ENCODE peak calls at places on chromosome 21, in four cellular contexts. One of them, this sample, is unnamed. For H3K4me1, the result is how much of the 10 kb centered on the place peaks cover.

GRCh38 chr21:42568377-42568776 is 54.7 kb downstream of the SLC37A1 start:
- DNase-seq in body of pancreas: peak
- DNase-seq in heart right ventricle: no peak
- DNase-seq in right cardiac atrium: peak
- DNase-seq in this sample: no peak

GRCh38 chr21:45256021-45256911 is 31.4 kb downstream of the POFUT2 start:
- DNase-seq in heart right ventricle: no peak
- DNase-seq in body of pancreas: no peak
- DNase-seq in right cardiac atrium: peak
- DNase-seq in this sample: no peak

GRCh38 chr21:37233551-37234146 is 33.5 kb downstream of the VPS26C start:
- DNase-seq in body of pancreas: peak
- DNase-seq in heart right ventricle: no peak
- DNase-seq in right cardiac atrium: no peak
- DNase-seq in this sample: no peak

GRCh38 chr21:26389971-26390641 is 183.0 kb downstream of the CYYR1 start:
- DNase-seq in right cardiac atrium: no peak
- DNase-seq in body of pancreas: no peak
- DNase-seq in heart right ventricle: no peak
- DNase-seq in this sample: no peak

GRCh38 chr21:29114765-29115164 is 15.7 kb upstream of the MAP3K7CL start:
- DNase-seq in heart right ventricle: no peak
- DNase-seq in right cardiac atrium: no peak
- DNase-seq in body of pancreas: no peak
- DNase-seq in this sample: no peak

GRCh38 chr21:28419110-28419509 is 573.6 kb downstream of the LTN1 start:
- DNase-seq in heart right ventricle: no peak
- DNase-seq in body of pancreas: no peak
- DNase-seq in right cardiac atrium: no peak
- DNase-seq in this sample: no peak

GRCh38 chr21:26365849-26366248 is 195.3 kb upstream of the APP start:
- DNase-seq in body of pancreas: no peak
- DNase-seq in right cardiac atrium: no peak
- DNase-seq in heart right ventricle: no peak
- DNase-seq in this sample: no peak

GRCh38 chr21:45364464-45365185 is 40.3 kb upstream of the COL18A1 start:
- DNase-seq in body of pancreas: peak
- DNase-seq in heart right ventricle: peak
- DNase-seq in right cardiac atrium: peak
- DNase-seq in this sample: no peak

GRCh38 chr21:29610960-29611359 is 312.2 kb downstream of the BACH1 start:
- DNase-seq in heart right ventricle: no peak
- DNase-seq in right cardiac atrium: no peak
- DNase-seq in body of pancreas: no peak
- DNase-seq in this sample: no peak

GRCh38 chr21:38355992-38356781 is 99.4 kb downstream of the KCNJ15 start:
- DNase-seq in right cardiac atrium: peak
- DNase-seq in body of pancreas: peak
- DNase-seq in heart right ventricle: peak
- DNase-seq in this sample: peak

GRCh38 chr21:43277481-43278351 is 108.9 kb downstream of the CRYAA start:
- DNase-seq in heart right ventricle: peak
- DNase-seq in right cardiac atrium: peak
- DNase-seq in body of pancreas: no peak
- DNase-seq in this sample: no peak

GRCh38 chr21:42585881-42586280 is 67.5 kb upstream of the PDE9A start:
- DNase-seq in heart right ventricle: no peak
- DNase-seq in right cardiac atrium: no peak
- DNase-seq in body of pancreas: no peak
- DNase-seq in this sample: no peak

GRCh38 chr21:15552914-15553491 is 176.8 kb upstream of the USP25 start:
- DNase-seq in heart right ventricle: no peak
- DNase-seq in body of pancreas: no peak
- DNase-seq in right cardiac atrium: no peak
- DNase-seq in this sample: no peak

GRCh38 chr21:44006017-44006624 is 6.0 kb upstream of the TRAPPC10 start:
- DNase-seq in heart right ventricle: peak
- DNase-seq in body of pancreas: peak
- DNase-seq in right cardiac atrium: peak
- DNase-seq in this sample: no peak

GRCh38 chr21:38175321-38175720 is 81.5 kb upstream of the KCNJ15 start:
- DNase-seq in heart right ventricle: no peak
- DNase-seq in body of pancreas: no peak
- DNase-seq in right cardiac atrium: no peak
- DNase-seq in this sample: no peak

GRCh38 chr21:42587036-42587435 is 66.4 kb upstream of the PDE9A start:
- DNase-seq in body of pancreas: no peak
- DNase-seq in right cardiac atrium: no peak
- DNase-seq in heart right ventricle: no peak
- DNase-seq in this sample: no peak

GRCh38 chr21:17402885-17403477 is 109.9 kb upstream of the CXADR start:
- DNase-seq in body of pancreas: no peak
- DNase-seq in right cardiac atrium: no peak
- DNase-seq in heart right ventricle: no peak
- DNase-seq in this sample: no peak

GRCh38 chr21:45250914-45251634 is 36.6 kb downstream of the POFUT2 start:
- DNase-seq in body of pancreas: no peak
- DNase-seq in heart right ventricle: no peak
- DNase-seq in right cardiac atrium: no peak
- DNase-seq in this sample: no peak

GRCh38 chr21:46189213-46189958 is 5.1 kb upstream of the SPATC1L start:
- DNase-seq in heart right ventricle: no peak
- DNase-seq in body of pancreas: no peak
- DNase-seq in right cardiac atrium: no peak
- DNase-seq in this sample: no peak

DNA sequence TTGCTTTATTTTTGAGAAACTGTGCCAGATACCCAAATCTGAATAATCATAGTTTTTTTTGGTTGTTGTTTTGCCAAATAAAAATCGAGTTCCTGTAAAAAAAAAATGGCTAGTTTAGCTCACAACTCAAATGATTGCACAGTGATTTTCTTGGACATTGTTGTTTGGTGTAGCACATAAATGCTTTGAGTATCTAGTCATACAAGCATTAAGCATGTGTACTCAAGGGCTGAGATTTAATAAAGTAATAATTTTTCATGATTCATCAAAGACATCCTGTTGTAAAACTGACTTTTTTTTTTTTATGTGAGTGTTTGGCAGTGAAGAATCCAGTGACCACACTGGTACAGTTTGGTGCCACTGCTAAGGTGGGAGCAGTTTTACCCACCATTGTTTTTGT is 18.8 kb downstream of the ITSN1 start:
- DNase-seq in heart right ventricle: no peak
- DNase-seq in body of pancreas: no peak
- DNase-seq in right cardiac atrium: no peak
- DNase-seq in this sample: no peak
- H3K4me1 ChIP-seq in heart right ventricle: under half
- H3K4me1 ChIP-seq in body of pancreas: under half
- H3K4me1 ChIP-seq in right cardiac atrium: under half
- H3K4me1 ChIP-seq in this sample: under half

GRCh38 chr21:33969600-33969999 is 54.0 kb upstream of the ATP5PO start:
- DNase-seq in right cardiac atrium: no peak
- DNase-seq in body of pancreas: no peak
- DNase-seq in heart right ventricle: no peak
- DNase-seq in this sample: no peak

GRCh38 chr21:33973268-33973667 is 57.7 kb upstream of the ATP5PO start:
- DNase-seq in heart right ventricle: no peak
- DNase-seq in right cardiac atrium: no peak
- DNase-seq in body of pancreas: no peak
- DNase-seq in this sample: no peak

GRCh38 chr21:33972539-33972938 is 56.9 kb upstream of the ATP5PO start:
- DNase-seq in right cardiac atrium: no peak
- DNase-seq in heart right ventricle: no peak
- DNase-seq in body of pancreas: no peak
- DNase-seq in this sample: no peak

GRCh38 chr21:33968998-33969353 is 53.4 kb upstream of the ATP5PO start:
- DNase-seq in body of pancreas: no peak
- DNase-seq in right cardiac atrium: no peak
- DNase-seq in heart right ventricle: no peak
- DNase-seq in this sample: no peak

GRCh38 chr21:33971492-33972013 is 55.9 kb upstream of the ATP5PO start:
- DNase-seq in heart right ventricle: no peak
- DNase-seq in body of pancreas: no peak
- DNase-seq in right cardiac atrium: no peak
- DNase-seq in this sample: no peak
- H3K27ac ChIP-seq in heart right ventricle: no peak
- H3K27ac ChIP-seq in body of pancreas: no peak
- H3K27ac ChIP-seq in right cardiac atrium: no peak
- H3K27ac ChIP-seq in this sample: no peak

DNA sequence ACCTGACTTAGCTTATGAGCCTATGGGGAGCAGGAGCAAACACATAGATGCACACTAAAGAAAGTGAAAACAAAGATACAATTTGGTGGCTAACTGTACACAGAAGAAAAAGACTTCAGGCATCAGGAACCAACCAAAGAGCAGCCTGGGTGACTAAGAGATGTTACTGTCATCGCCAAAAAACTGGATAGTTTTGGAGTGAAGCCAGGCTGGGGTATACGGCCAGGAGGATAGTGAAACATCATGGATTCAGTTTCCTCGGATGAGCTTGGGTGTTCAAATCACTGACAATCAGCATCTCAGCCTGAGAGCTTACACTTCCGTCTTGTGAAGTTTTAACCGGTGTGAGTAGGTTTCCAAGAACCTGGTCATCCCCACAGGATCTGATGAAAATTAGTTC is 113.8 kb upstream of the BACE2 start:
- DNase-seq in body of pancreas: no peak
- DNase-seq in right cardiac atrium: no peak
- DNase-seq in heart right ventricle: no peak
- DNase-seq in this sample: no peak
- H3K4me3 ChIP-seq in body of pancreas: no peak
- H3K4me3 ChIP-seq in right cardiac atrium: no peak
- H3K4me3 ChIP-seq in heart right ventricle: no peak
- H3K4me3 ChIP-seq in this sample: no peak

GRCh38 chr21:14528815-14529214 is 17.3 kb downstream of the SAMSN1 start:
- DNase-seq in body of pancreas: no peak
- DNase-seq in right cardiac atrium: no peak
- DNase-seq in heart right ventricle: no peak
- DNase-seq in this sample: no peak

GRCh38 chr21:14526816-14527689 is 19.1 kb downstream of the SAMSN1 start:
- DNase-seq in body of pancreas: no peak
- DNase-seq in heart right ventricle: no peak
- DNase-seq in right cardiac atrium: no peak
- DNase-seq in this sample: no peak

GRCh38 chr21:14523234-14523633 is 22.9 kb downstream of the SAMSN1 start:
- DNase-seq in body of pancreas: peak
- DNase-seq in heart right ventricle: no peak
- DNase-seq in right cardiac atrium: no peak
- DNase-seq in this sample: no peak

GRCh38 chr21:14527690-14528652 is 18.1 kb downstream of the SAMSN1 start:
- DNase-seq in right cardiac atrium: no peak
- DNase-seq in body of pancreas: no peak
- DNase-seq in heart right ventricle: no peak
- DNase-seq in this sample: no peak

GRCh38 chr21:14526199-14526598 is 19.9 kb downstream of the SAMSN1 start:
- DNase-seq in right cardiac atrium: no peak
- DNase-seq in heart right ventricle: no peak
- DNase-seq in body of pancreas: no peak
- DNase-seq in this sample: no peak
- H3K4me1 ChIP-seq in right cardiac atrium: under half
- H3K4me1 ChIP-seq in heart right ventricle: half or more
- H3K4me1 ChIP-seq in body of pancreas: under half
- H3K4me1 ChIP-seq in this sample: under half

GRCh38 chr21:34960672-34961071 is 88.4 kb downstream of the RUNX1 start:
- DNase-seq in heart right ventricle: no peak
- DNase-seq in body of pancreas: no peak
- DNase-seq in right cardiac atrium: no peak
- DNase-seq in this sample: no peak

GRCh38 chr21:34959607-34960006 is 89.5 kb downstream of the RUNX1 start:
- DNase-seq in body of pancreas: no peak
- DNase-seq in heart right ventricle: no peak
- DNase-seq in right cardiac atrium: no peak
- DNase-seq in this sample: no peak

GRCh38 chr21:34965200-34966174 is 83.6 kb downstream of the RUNX1 start:
- DNase-seq in body of pancreas: no peak
- DNase-seq in heart right ventricle: no peak
- DNase-seq in right cardiac atrium: no peak
- DNase-seq in this sample: no peak

GRCh38 chr21:34962586-34963222 is 86.4 kb downstream of the RUNX1 start:
- DNase-seq in heart right ventricle: no peak
- DNase-seq in body of pancreas: no peak
- DNase-seq in right cardiac atrium: no peak
- DNase-seq in this sample: no peak

GRCh38 chr21:34962136-34962535 is 87.0 kb downstream of the RUNX1 start:
- DNase-seq in heart right ventricle: no peak
- DNase-seq in right cardiac atrium: no peak
- DNase-seq in body of pancreas: no peak
- DNase-seq in this sample: no peak
- H3K27ac ChIP-seq in heart right ventricle: no peak
- H3K27ac ChIP-seq in right cardiac atrium: no peak
- H3K27ac ChIP-seq in body of pancreas: no peak
- H3K27ac ChIP-seq in this sample: peak